ENCODE peak calls at places on chromosome 1, in six cellular contexts. H, F, P, K, M and O are unnamed samples.

GRCh38 chr1:6090996-6091822 is 45.5 kb downstream of the KCNAB2 start:
- DNase-seq in H (no peak), F (no peak), P (no peak), K (no peak), M (no peak), O (no peak)

GRCh38 chr1:943545-944340 is 15.3 kb downstream of the NOC2L start:
- DNase-seq in H (no peak), F (no peak), P (no peak), K (no peak), M (no peak), O (no peak)

GRCh38 chr1:147504801-147505303 is 36.4 kb upstream of the BCL9 start:
- DNase-seq in H (peak), F (peak), P (no peak), K (no peak), M (no peak), O (no peak)

GRCh38 chr1:201783572-201783971 is 45.4 kb upstream of the IPO9 start:
- DNase-seq in H (no peak), F (no peak), P (no peak), K (no peak), M (no peak), O (no peak)

GRCh38 chr1:27668808-27669723 is 2.9 kb downstream of the IFI6 start:
- DNase-seq in H (peak), F (peak), P (no peak), K (no peak), M (no peak), O (peak)

GRCh38 chr1:224786533-224787249 is 142.8 kb upstream of the DNAH14 start:
- DNase-seq in H (no peak), F (no peak), P (no peak), K (no peak), M (no peak), O (no peak)

GRCh38 chr1:218751208-218751948 is 406.2 kb downstream of the TGFB2 start:
- DNase-seq in H (no peak), F (no peak), P (no peak), K (no peak), M (no peak), O (no peak)

GRCh38 chr1:66374561-66375111 is 159.3 kb upstream of the SGIP1 start:
- DNase-seq in H (no peak), F (no peak), P (peak), K (no peak), M (no peak), O (no peak)

GRCh38 chr1:234295039-234295438 is 78.2 kb upstream of the COA6 start:
- DNase-seq in H (no peak), F (no peak), P (no peak), K (no peak), M (no peak), O (no peak)

DNA sequence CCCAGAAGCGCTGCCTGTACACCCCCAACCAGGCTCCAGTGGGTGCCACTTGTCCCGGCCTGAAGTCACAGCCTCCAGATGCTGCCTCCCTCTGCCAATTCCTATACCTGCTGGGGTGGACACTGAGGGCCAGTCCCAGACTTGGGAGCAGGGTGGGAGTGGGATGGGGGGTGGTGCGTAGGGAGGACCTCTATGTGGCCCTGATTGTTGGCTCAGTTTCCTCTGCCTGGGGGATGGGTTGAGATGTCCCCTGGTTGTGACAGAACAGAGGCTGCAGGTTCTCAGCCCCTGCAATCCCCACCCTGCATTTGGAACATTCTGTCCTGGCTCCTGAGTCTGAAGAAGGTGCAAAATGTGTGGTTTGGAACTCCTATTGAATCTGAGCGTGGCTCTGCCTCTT is 27.2 kb downstream of the RAB7B start:
- DNase-seq in H (no peak), F (no peak), P (no peak), K (no peak), M (no peak), O (no peak)
- TF ChIP-seq JUND in H (no peak), F (no peak), P (no peak), K (no peak), M (no peak), O (no peak)

GRCh38 chr1:48741380-48741779 is 35.3 kb downstream of the BEND5 start:
- DNase-seq in H (no peak), F (no peak), P (no peak), K (no peak), M (no peak), O (no peak)
- TF ChIP-seq JUND in H (no peak), F (no peak), P (no peak), K (no peak), M (no peak), O (no peak)

DNA sequence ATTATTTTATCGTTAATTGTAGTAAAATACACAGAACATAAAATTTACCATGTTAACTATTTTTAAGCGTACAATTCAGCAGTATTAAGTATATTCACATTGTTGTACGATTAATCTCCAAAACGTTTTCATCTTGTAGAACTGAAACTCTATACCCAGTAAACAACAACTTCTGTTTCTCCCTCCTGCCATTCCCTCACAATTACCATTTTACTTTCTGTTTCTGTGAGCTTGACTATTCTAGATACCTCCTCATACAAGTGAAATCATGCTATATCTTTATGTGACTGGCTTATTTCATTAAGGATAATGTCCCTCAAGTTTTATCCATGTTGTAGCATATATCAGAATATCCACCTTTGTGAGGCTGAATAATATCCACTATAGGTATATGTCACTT is 156.8 kb downstream of the ST6GALNAC3 start:
- DNase-seq in H (no peak), F (no peak), P (no peak), K (no peak), M (no peak), O (no peak)
- TF ChIP-seq JUND in H (no peak), F (no peak), P (no peak), K (no peak), M (no peak), O (no peak)

DNA sequence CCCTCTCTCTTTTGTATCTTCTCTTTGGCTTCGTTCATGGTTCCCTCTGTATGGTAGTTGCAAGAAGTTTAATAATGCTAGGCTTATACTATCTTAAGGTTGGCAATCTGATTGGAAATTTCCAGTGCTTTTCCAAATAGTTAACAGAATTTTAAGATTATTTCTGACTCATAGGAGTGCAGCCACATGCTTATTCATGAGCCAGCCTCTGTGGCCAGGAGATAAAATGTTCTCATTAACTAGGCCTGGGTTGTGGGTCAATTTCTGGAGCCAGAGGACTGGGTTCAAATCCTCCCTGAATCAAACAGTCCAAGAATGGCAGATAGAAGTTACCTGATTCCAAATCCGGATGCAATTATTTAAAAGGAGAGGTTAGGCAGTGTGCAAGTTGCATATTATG is 103.1 kb downstream of the ATP6V1G3 start:
- DNase-seq in H (no peak), F (no peak), P (no peak), K (no peak), M (no peak), O (no peak)
- TF ChIP-seq JUND in H (no peak), F (no peak), P (no peak), K (no peak), M (no peak), O (no peak)

GRCh38 chr1:67696708-67697107 is 11.7 kb downstream of the GADD45A start:
- DNase-seq in H (no peak), F (no peak), P (no peak), K (no peak), M (no peak), O (no peak)

GRCh38 chr1:67700220-67700619 is 15.2 kb downstream of the GADD45A start:
- DNase-seq in H (no peak), F (peak), P (no peak), K (no peak), M (no peak), O (no peak)

GRCh38 chr1:67704351-67704750 is 19.4 kb downstream of the GADD45A start:
- DNase-seq in H (no peak), F (no peak), P (no peak), K (no peak), M (no peak), O (no peak)

GRCh38 chr1:67701876-67702275 is 16.9 kb downstream of the GADD45A start:
- DNase-seq in H (no peak), F (no peak), P (no peak), K (no peak), M (no peak), O (no peak)

GRCh38 chr1:67700692-67701410 is 15.8 kb downstream of the GADD45A start:
- DNase-seq in H (peak), F (peak), P (no peak), K (peak), M (peak), O (no peak)
- TF ChIP-seq JUND in H (no peak), F (peak), P (no peak), K (peak), M (peak), O (no peak)